ENCODE peak calls at places on chromosomes 12 and 14, in four cellular contexts. U is transverse colon, Q is WERI-Rb-1, C is dorsolateral prefrontal cortex. L is an unnamed sample.

GRCh38 chr12:89950421-89950820 is 241.8 kb upstream of the ATP2B1 start:
- DNase-seq in U (no peak), Q (no peak), C (no peak), L (no peak)

GRCh38 chr14:103072595-103073366 is 11.2 kb upstream of the LBHD2 start:
- DNase-seq in U (no peak), Q (no peak), C (peak), L (no peak)

GRCh38 chr12:93798752-93799151 is 121.6 kb downstream of the CRADD start:
- DNase-seq in U (no peak), Q (no peak), C (no peak), L (no peak)

GRCh38 chr14:68363401-68363800 is 429.5 kb downstream of the ZFP36L1 start:
- DNase-seq in U (no peak), Q (peak), C (no peak), L (no peak)

GRCh38 chr14:89540009-89540829 is 123.2 kb upstream of the FOXN3 start:
- DNase-seq in U (no peak), Q (no peak), C (no peak), L (no peak)

GRCh38 chr14:29444216-29444615 is 483.4 kb downstream of the PRKD1 start:
- DNase-seq in U (no peak), Q (no peak), C (no peak), L (no peak)

GRCh38 chr14:32307881-32308582 is 21.1 kb upstream of the AKAP6 start:
- DNase-seq in U (peak), Q (no peak), C (no peak), L (peak)

GRCh38 chr14:87934185-87934584 is 58.8 kb downstream of the GALC start:
- DNase-seq in U (no peak), Q (peak), C (no peak), L (no peak)

GRCh38 chr12:112183591-112184021 is 58.2 kb downstream of the TRAFD1 start:
- DNase-seq in U (no peak), Q (no peak), C (no peak), L (no peak)

GRCh38 chr12:18895946-18896345 is 158.0 kb downstream of the CAPZA3 start:
- DNase-seq in U (no peak), Q (peak), C (no peak), L (no peak)

GRCh38 chr12:12387521-12387920 is 30.6 kb downstream of the BORCS5 start:
- DNase-seq in U (no peak), Q (no peak), C (no peak), L (no peak)

GRCh38 chr12:12839886-12840285 is 26.7 kb downstream of the DDX47 start:
- DNase-seq in U (peak), Q (no peak), C (no peak), L (no peak)

GRCh38 chr12:19759229-19759628 is 319.9 kb downstream of the AEBP2 start:
- DNase-seq in U (no peak), Q (no peak), C (no peak), L (no peak)

GRCh38 chr14:50099335-50099734 is 17.0 kb downstream of the VCPKMT start:
- DNase-seq in U (peak), Q (no peak), C (no peak), L (no peak)

GRCh38 chr12:124109760-124110159 is 136.7 kb downstream of the ZNF664 start:
- DNase-seq in U (no peak), Q (no peak), C (no peak), L (peak)

GRCh38 chr14:81127785-81128184 is 93.0 kb downstream of the GTF2A1 start:
- DNase-seq in U (no peak), Q (no peak), C (no peak), L (no peak)

GRCh38 chr12:7756993-7757392 is 8.0 kb upstream of the NANOGNB start:
- DNase-seq in U (no peak), Q (no peak), C (no peak), L (no peak)

GRCh38 chr12:57840701-57841100 is 5.8 kb downstream of the CTDSP2 start:
- DNase-seq in U (no peak), Q (no peak), C (no peak), L (no peak)

GRCh38 chr14:36069535-36069900 is 107.0 kb downstream of the PTCSC3 start:
- DNase-seq in U (no peak), Q (peak), C (peak), L (peak)

GRCh38 chr12:9588749-9589148 is 19.0 kb downstream of the KLRB1 start:
- DNase-seq in U (no peak), Q (no peak), C (no peak), L (no peak)

GRCh38 chr12:76880156-76881023 is 1.6 kb upstream of the CSRP2 start:
- DNase-seq in U (no peak), Q (no peak), C (no peak), L (peak)

GRCh38 chr12:49230810-49231209 is 34.1 kb upstream of the TUBA1C start:
- DNase-seq in U (no peak), Q (no peak), C (no peak), L (no peak)

GRCh38 chr12:56951582-56952339 is 5.6 kb downstream of the RDH16 start:
- DNase-seq in U (no peak), Q (no peak), C (no peak), L (no peak)

GRCh38 chr12:53499261-53500118 is at the start of gene MAP3K12:
- DNase-seq in U (peak), Q (peak), C (peak), L (no peak)

GRCh38 chr14:44988694-44989093 is 26.7 kb downstream of the TOGARAM1 start:
- DNase-seq in U (no peak), Q (peak), C (no peak), L (no peak)

GRCh38 chr14:73467800-73468199 is 9.5 kb upstream of the NUMB start:
- DNase-seq in U (no peak), Q (no peak), C (no peak), L (no peak)

GRCh38 chr12:19643635-19644034 is 204.3 kb downstream of the AEBP2 start:
- DNase-seq in U (no peak), Q (peak), C (no peak), L (peak)

GRCh38 chr12:59389968-59390576 is 205.8 kb upstream of the SLC16A7 start:
- DNase-seq in U (no peak), Q (peak), C (no peak), L (no peak)

GRCh38 chr12:113903381-113903863 is 62.7 kb downstream of the RBM19 start:
- DNase-seq in U (no peak), Q (no peak), C (no peak), L (no peak)

GRCh38 chr14:94816113-94816512 is 46.2 kb upstream of the GSC start:
- DNase-seq in U (no peak), Q (peak), C (no peak), L (no peak)

GRCh38 chr12:4742421-4742970 is 22.3 kb downstream of the GALNT8 start:
- DNase-seq in U (no peak), Q (no peak), C (no peak), L (no peak)

GRCh38 chr12:5441497-5442236 is 9.8 kb downstream of the NTF3 start:
- DNase-seq in U (no peak), Q (no peak), C (no peak), L (no peak)

GRCh38 chr12:3350432-3350831 is 140.6 kb upstream of the PRMT8 start:
- DNase-seq in U (no peak), Q (no peak), C (no peak), L (no peak)

GRCh38 chr12:93115198-93115601 is 186.1 kb upstream of the EEA1 start:
- DNase-seq in U (no peak), Q (no peak), C (no peak), L (no peak)

GRCh38 chr12:85310456-85311076 is 30.5 kb downstream of the ALX1 start:
- DNase-seq in U (no peak), Q (no peak), C (no peak), L (no peak)

GRCh38 chr12:47394070-47394469 is 311.8 kb downstream of the RPAP3 start:
- DNase-seq in U (no peak), Q (no peak), C (no peak), L (no peak)

GRCh38 chr12:56759270-56759908 is 3.7 kb upstream of the HSD17B6 start:
- DNase-seq in U (no peak), Q (no peak), C (no peak), L (peak)

GRCh38 chr12:32666510-32666909 is 12.6 kb upstream of the DNM1L start:
- DNase-seq in U (no peak), Q (no peak), C (no peak), L (no peak)

GRCh38 chr14:106309423-106309822 is 783.0 kb downstream of the TMEM121 start:
- DNase-seq in U (no peak), Q (no peak), C (no peak), L (no peak)
- H3K4me3 ChIP-seq in U (no peak), Q (no peak), C (no peak), L (no peak)

GRCh38 chr12:126768517-126768916 is 1498.5 kb upstream of the TMEM132C start:
- DNase-seq in U (no peak), Q (no peak), C (no peak), L (no peak)
- H3K4me3 ChIP-seq in U (no peak), Q (no peak), C (no peak), L (no peak)

GRCh38 chr12:116319851-116320621 is 42.5 kb upstream of the MED13L start:
- DNase-seq in U (peak), Q (no peak), C (no peak), L (no peak)
- H3K4me3 ChIP-seq in U (no peak), Q (no peak), C (no peak), L (no peak)

DNA sequence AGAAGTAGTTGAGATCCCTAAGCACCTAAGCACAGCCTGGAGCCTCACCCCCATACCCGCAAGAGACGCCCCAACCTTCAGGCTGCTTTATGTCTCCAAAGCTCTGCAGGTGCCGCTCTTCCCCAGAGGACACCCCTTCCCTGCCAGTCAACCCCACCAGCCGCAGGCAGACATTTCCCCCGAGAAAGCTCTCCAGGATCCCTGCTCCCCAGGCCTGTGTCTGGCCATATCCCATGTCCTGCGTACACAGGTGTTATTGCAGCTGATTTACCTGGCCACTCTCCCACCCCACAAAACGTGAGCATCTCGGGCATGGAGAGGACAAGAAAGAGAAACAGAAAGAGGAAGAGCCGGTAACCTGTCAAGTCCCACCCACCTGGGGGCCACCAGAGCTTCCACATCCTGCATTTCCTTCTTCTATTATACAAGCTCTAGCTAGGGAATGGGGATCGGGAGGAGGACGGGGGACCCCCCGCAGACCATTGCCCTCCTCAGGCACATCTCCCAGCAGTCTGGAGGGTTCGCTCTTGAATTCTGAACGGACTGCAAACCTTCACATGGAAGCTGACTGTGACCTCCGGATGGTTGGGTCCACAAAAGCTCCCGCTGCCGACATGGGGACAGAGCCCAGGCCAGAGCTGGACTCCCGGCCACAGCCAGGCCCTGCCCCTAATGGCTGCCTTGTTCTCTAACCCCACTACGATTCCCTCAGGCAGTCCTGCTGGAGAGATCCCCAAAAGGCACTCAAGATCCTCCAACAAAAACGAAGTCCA is 17.6 kb downstream of the CCDC88C start:
- DNase-seq in U (peak), Q (no peak), C (no peak), L (no peak)
- H3K4me3 ChIP-seq in U (peak), Q (no peak), C (no peak), L (no peak)

GRCh38 chr12:14948672-14949071 is 10.3 kb upstream of the ERP27 start:
- DNase-seq in U (peak), Q (no peak), C (no peak), L (peak)

GRCh38 chr12:14942532-14942931 is 4.2 kb upstream of the ERP27 start:
- DNase-seq in U (no peak), Q (no peak), C (no peak), L (no peak)

GRCh38 chr12:14949631-14950030 is 11.3 kb upstream of the ERP27 start:
- DNase-seq in U (no peak), Q (no peak), C (no peak), L (no peak)

GRCh38 chr12:14946856-14947255 is 8.5 kb upstream of the ERP27 start:
- DNase-seq in U (no peak), Q (no peak), C (no peak), L (no peak)

DNA sequence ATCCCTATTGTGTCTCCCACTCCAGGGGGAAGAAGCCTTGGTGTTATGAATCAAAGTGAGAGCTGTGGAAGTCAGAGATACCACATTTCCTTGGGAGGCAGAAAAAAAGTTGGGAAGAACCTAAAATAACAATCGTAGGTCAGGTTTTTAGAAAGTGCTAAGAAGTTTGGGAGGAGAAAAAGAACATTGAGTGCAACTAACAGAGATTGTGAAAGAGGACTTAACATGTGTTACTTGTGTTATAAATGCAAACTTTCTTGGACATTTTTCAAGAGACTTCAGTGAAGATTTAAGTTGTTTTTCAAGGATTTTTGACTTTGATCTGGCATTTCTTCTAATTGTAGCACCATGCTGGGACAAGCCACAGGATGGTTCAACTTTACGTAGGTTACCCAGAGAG is 7.8 kb upstream of the ERP27 start:
- DNase-seq in U (no peak), Q (no peak), C (no peak), L (no peak)
- H3K4me3 ChIP-seq in U (no peak), Q (no peak), C (no peak), L (no peak)

DNA sequence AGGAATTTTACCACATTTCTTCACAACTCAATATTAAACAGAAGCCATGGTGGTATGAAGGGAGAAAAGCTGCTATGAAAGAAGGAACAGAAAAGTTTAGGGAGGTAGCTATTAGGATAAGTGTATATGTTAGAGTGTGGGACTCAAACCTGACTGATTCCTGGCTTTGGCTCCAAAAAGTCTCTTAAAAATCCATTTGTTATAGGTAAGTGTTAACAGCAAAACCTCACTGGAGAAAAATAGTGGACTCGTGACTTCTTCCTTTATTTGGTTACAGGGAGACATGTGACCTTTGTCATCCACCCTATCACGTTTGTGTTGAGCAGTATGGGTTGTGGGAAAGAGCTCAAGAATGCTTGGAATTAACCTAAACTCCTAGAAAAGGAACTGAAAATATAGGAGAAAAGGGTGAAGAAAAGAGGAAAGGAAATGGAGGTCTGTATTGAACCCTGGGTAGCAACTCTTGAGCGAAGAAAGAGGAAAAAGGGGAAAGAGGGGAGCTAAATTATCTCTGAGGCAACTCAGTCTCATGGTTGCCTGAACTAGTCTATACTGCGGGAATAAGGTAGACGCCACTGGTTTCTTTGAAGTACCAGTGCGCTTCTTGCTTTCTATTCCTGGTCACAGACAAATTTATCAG is 3.6 kb upstream of the EID3 start:
- DNase-seq in U (no peak), Q (no peak), C (no peak), L (no peak)
- H3K4me3 ChIP-seq in U (no peak), Q (no peak), C (no peak), L (no peak)